ENCODE peak calls at places on chromosomes 4 and X, in nine cellular contexts. One of them, this sample, is unnamed.

GRCh38 chr4:145812902-145813301 is 125.7 kb downstream of the ZNF827 start:
- DNase-seq in GM23338: no peak
- DNase-seq in stimulated activated CD8-positive, alpha-beta memory T cell treated with anti-CD3 and anti-CD28 coated beads, Interleukin-15, amount 100 ng/mL, for 24 hours: no peak
- DNase-seq in H7: no peak
- DNase-seq in fibroblast of lung: peak; percentile 60
- DNase-seq in heart left ventricle: no peak
- DNase-seq in AG08395: no peak
- DNase-seq in GM10248: no peak
- DNase-seq in natural killer cell treated with Interleukin-12 subunit alpha and Interleukin-12 subunit beta and Interleukin-15 and Interleukin-18, amount 100 ng/mL, for 72 hours: no peak
- DNase-seq in this sample: no peak

GRCh38 chr4:180101348-180102083 is 2141.7 kb upstream of the TENM3 start:
- DNase-seq in GM23338: no peak
- DNase-seq in stimulated activated CD8-positive, alpha-beta memory T cell treated with anti-CD3 and anti-CD28 coated beads, Interleukin-15, amount 100 ng/mL, for 24 hours: no peak
- DNase-seq in H7: peak; percentile 13
- DNase-seq in fibroblast of lung: no peak
- DNase-seq in heart left ventricle: no peak
- DNase-seq in AG08395: no peak
- DNase-seq in GM10248: no peak
- DNase-seq in natural killer cell treated with Interleukin-12 subunit alpha and Interleukin-12 subunit beta and Interleukin-15 and Interleukin-18, amount 100 ng/mL, for 72 hours: no peak
- DNase-seq in this sample: no peak

GRCh38 chr4:140374130-140374477 is 658 bp downstream of the SCOC start:
- DNase-seq in GM23338: no peak
- DNase-seq in stimulated activated CD8-positive, alpha-beta memory T cell treated with anti-CD3 and anti-CD28 coated beads, Interleukin-15, amount 100 ng/mL, for 24 hours: no peak
- DNase-seq in H7: no peak
- DNase-seq in fibroblast of lung: no peak
- DNase-seq in heart left ventricle: no peak
- DNase-seq in AG08395: no peak
- DNase-seq in GM10248: no peak
- DNase-seq in natural killer cell treated with Interleukin-12 subunit alpha and Interleukin-12 subunit beta and Interleukin-15 and Interleukin-18, amount 100 ng/mL, for 72 hours: no peak
- DNase-seq in this sample: no peak

GRCh38 chr4:52035190-52035589 is 2.9 kb downstream of the SGCB start:
- DNase-seq in GM23338: no peak
- DNase-seq in stimulated activated CD8-positive, alpha-beta memory T cell treated with anti-CD3 and anti-CD28 coated beads, Interleukin-15, amount 100 ng/mL, for 24 hours: no peak
- DNase-seq in H7: no peak
- DNase-seq in fibroblast of lung: no peak
- DNase-seq in heart left ventricle: no peak
- DNase-seq in AG08395: no peak
- DNase-seq in GM10248: no peak
- DNase-seq in natural killer cell treated with Interleukin-12 subunit alpha and Interleukin-12 subunit beta and Interleukin-15 and Interleukin-18, amount 100 ng/mL, for 72 hours: no peak
- DNase-seq in this sample: no peak

GRCh38 chr4:69951602-69952001 is 13.9 kb downstream of the CSN2 start:
- DNase-seq in GM23338: no peak
- DNase-seq in stimulated activated CD8-positive, alpha-beta memory T cell treated with anti-CD3 and anti-CD28 coated beads, Interleukin-15, amount 100 ng/mL, for 24 hours: no peak
- DNase-seq in H7: no peak
- DNase-seq in fibroblast of lung: peak; percentile 1
- DNase-seq in heart left ventricle: no peak
- DNase-seq in AG08395: no peak
- DNase-seq in GM10248: no peak
- DNase-seq in natural killer cell treated with Interleukin-12 subunit alpha and Interleukin-12 subunit beta and Interleukin-15 and Interleukin-18, amount 100 ng/mL, for 72 hours: no peak
- DNase-seq in this sample: no peak

GRCh38 chrX:23493941-23494374 is 159.3 kb downstream of the PTCHD1 start:
- DNase-seq in GM23338: no peak
- DNase-seq in stimulated activated CD8-positive, alpha-beta memory T cell treated with anti-CD3 and anti-CD28 coated beads, Interleukin-15, amount 100 ng/mL, for 24 hours: no peak
- DNase-seq in H7: no peak
- DNase-seq in fibroblast of lung: peak; percentile 72
- DNase-seq in heart left ventricle: no peak
- DNase-seq in AG08395: no peak
- DNase-seq in GM10248: no peak
- DNase-seq in natural killer cell treated with Interleukin-12 subunit alpha and Interleukin-12 subunit beta and Interleukin-15 and Interleukin-18, amount 100 ng/mL, for 72 hours: no peak
- DNase-seq in this sample: no peak

GRCh38 chrX:85326234-85327059 is 53.0 kb downstream of the POF1B start:
- DNase-seq in GM23338: no peak
- DNase-seq in stimulated activated CD8-positive, alpha-beta memory T cell treated with anti-CD3 and anti-CD28 coated beads, Interleukin-15, amount 100 ng/mL, for 24 hours: no peak
- DNase-seq in H7: no peak
- DNase-seq in fibroblast of lung: no peak
- DNase-seq in heart left ventricle: peak; percentile 15
- DNase-seq in AG08395: no peak
- DNase-seq in GM10248: no peak
- DNase-seq in natural killer cell treated with Interleukin-12 subunit alpha and Interleukin-12 subunit beta and Interleukin-15 and Interleukin-18, amount 100 ng/mL, for 72 hours: no peak
- DNase-seq in this sample: no peak

GRCh38 chr4:158111241-158111640 is 61.6 kb downstream of the GASK1B start:
- DNase-seq in GM23338: no peak
- DNase-seq in stimulated activated CD8-positive, alpha-beta memory T cell treated with anti-CD3 and anti-CD28 coated beads, Interleukin-15, amount 100 ng/mL, for 24 hours: no peak
- DNase-seq in H7: no peak
- DNase-seq in fibroblast of lung: peak; percentile 39
- DNase-seq in heart left ventricle: no peak
- DNase-seq in AG08395: no peak
- DNase-seq in GM10248: no peak
- DNase-seq in natural killer cell treated with Interleukin-12 subunit alpha and Interleukin-12 subunit beta and Interleukin-15 and Interleukin-18, amount 100 ng/mL, for 72 hours: no peak
- DNase-seq in this sample: no peak

GRCh38 chr4:33262809-33263208 is 2542.6 kb downstream of the PCDH7 start:
- DNase-seq in GM23338: no peak
- DNase-seq in stimulated activated CD8-positive, alpha-beta memory T cell treated with anti-CD3 and anti-CD28 coated beads, Interleukin-15, amount 100 ng/mL, for 24 hours: no peak
- DNase-seq in H7: no peak
- DNase-seq in fibroblast of lung: peak; percentile 82
- DNase-seq in heart left ventricle: no peak
- DNase-seq in AG08395: no peak
- DNase-seq in GM10248: no peak
- DNase-seq in natural killer cell treated with Interleukin-12 subunit alpha and Interleukin-12 subunit beta and Interleukin-15 and Interleukin-18, amount 100 ng/mL, for 72 hours: no peak
- DNase-seq in this sample: no peak

GRCh38 chrX:39749728-39750127 is 348.0 kb downstream of the BCOR start:
- DNase-seq in GM23338: peak; percentile 51
- DNase-seq in stimulated activated CD8-positive, alpha-beta memory T cell treated with anti-CD3 and anti-CD28 coated beads, Interleukin-15, amount 100 ng/mL, for 24 hours: no peak
- DNase-seq in H7: peak; percentile 59
- DNase-seq in fibroblast of lung: no peak
- DNase-seq in heart left ventricle: no peak
- DNase-seq in AG08395: no peak
- DNase-seq in GM10248: no peak
- DNase-seq in natural killer cell treated with Interleukin-12 subunit alpha and Interleukin-12 subunit beta and Interleukin-15 and Interleukin-18, amount 100 ng/mL, for 72 hours: no peak
- DNase-seq in this sample: peak; percentile 55

GRCh38 chrX:130704053-130705038 is 198.7 kb downstream of the ENOX2 start:
- DNase-seq in GM23338: no peak
- DNase-seq in stimulated activated CD8-positive, alpha-beta memory T cell treated with anti-CD3 and anti-CD28 coated beads, Interleukin-15, amount 100 ng/mL, for 24 hours: no peak
- DNase-seq in H7: no peak
- DNase-seq in fibroblast of lung: peak; percentile 47
- DNase-seq in heart left ventricle: no peak
- DNase-seq in AG08395: peak; percentile 10
- DNase-seq in GM10248: no peak
- DNase-seq in natural killer cell treated with Interleukin-12 subunit alpha and Interleukin-12 subunit beta and Interleukin-15 and Interleukin-18, amount 100 ng/mL, for 72 hours: no peak
- DNase-seq in this sample: no peak

GRCh38 chr4:95728145-95728544 is 111.7 kb upstream of the PDHA2 start:
- DNase-seq in GM23338: no peak
- DNase-seq in stimulated activated CD8-positive, alpha-beta memory T cell treated with anti-CD3 and anti-CD28 coated beads, Interleukin-15, amount 100 ng/mL, for 24 hours: no peak
- DNase-seq in H7: no peak
- DNase-seq in fibroblast of lung: peak; percentile 78
- DNase-seq in heart left ventricle: no peak
- DNase-seq in AG08395: no peak
- DNase-seq in GM10248: no peak
- DNase-seq in natural killer cell treated with Interleukin-12 subunit alpha and Interleukin-12 subunit beta and Interleukin-15 and Interleukin-18, amount 100 ng/mL, for 72 hours: no peak
- DNase-seq in this sample: peak; percentile 14

GRCh38 chr4:59647500-59647899 is 1552.6 kb upstream of the ADGRL3 start:
- DNase-seq in GM23338: no peak
- DNase-seq in stimulated activated CD8-positive, alpha-beta memory T cell treated with anti-CD3 and anti-CD28 coated beads, Interleukin-15, amount 100 ng/mL, for 24 hours: no peak
- DNase-seq in H7: no peak
- DNase-seq in fibroblast of lung: no peak
- DNase-seq in heart left ventricle: no peak
- DNase-seq in AG08395: no peak
- DNase-seq in GM10248: no peak
- DNase-seq in natural killer cell treated with Interleukin-12 subunit alpha and Interleukin-12 subunit beta and Interleukin-15 and Interleukin-18, amount 100 ng/mL, for 72 hours: no peak
- DNase-seq in this sample: no peak

GRCh38 chrX:123884809-123885408 is 25.1 kb downstream of the XIAP start:
- DNase-seq in GM23338: peak; percentile 54
- DNase-seq in stimulated activated CD8-positive, alpha-beta memory T cell treated with anti-CD3 and anti-CD28 coated beads, Interleukin-15, amount 100 ng/mL, for 24 hours: no peak
- DNase-seq in H7: peak; percentile 58
- DNase-seq in fibroblast of lung: peak; percentile 38
- DNase-seq in heart left ventricle: no peak
- DNase-seq in AG08395: peak; percentile 53
- DNase-seq in GM10248: peak; percentile 49
- DNase-seq in natural killer cell treated with Interleukin-12 subunit alpha and Interleukin-12 subunit beta and Interleukin-15 and Interleukin-18, amount 100 ng/mL, for 72 hours: no peak
- DNase-seq in this sample: peak; percentile 51

This sample was measured in left kidney.